ENCODE peak calls at places on chromosomes 1 and 21, in seven cellular contexts. M, L, P, Y, A, S and R are unnamed samples.

GRCh38 chr1:211647666-211648065 is 27.8 kb downstream of the NEK2 start:
- DNase-seq in M (no peak), L (no peak), P (no peak), Y (no peak), A (no peak), S (no peak), R (no peak)

GRCh38 chr1:55694297-55694696 is 479.1 kb upstream of the USP24 start:
- DNase-seq in M (peak; percentile 31), L (no peak), P (no peak), Y (peak; percentile 4), A (no peak), S (peak; percentile 76), R (no peak)

GRCh38 chr1:155117610-155118009 is 10.1 kb upstream of the EFNA1 start:
- DNase-seq in M (no peak), L (no peak), P (no peak), Y (no peak), A (no peak), S (no peak), R (no peak)

GRCh38 chr1:115317101-115318012 is 20.7 kb downstream of the NGF start:
- DNase-seq in M (no peak), L (no peak), P (no peak), Y (no peak), A (peak; percentile 35), S (peak; percentile 70), R (no peak)

GRCh38 chr21:35239811-35240219 is 190.7 kb upstream of the RUNX1 start:
- DNase-seq in M (no peak), L (peak; percentile 11), P (no peak), Y (no peak), A (no peak), S (no peak), R (no peak)

GRCh38 chr1:91730781-91731732 is 154.9 kb downstream of the TGFBR3 start:
- DNase-seq in M (peak; percentile 63), L (peak; percentile 70), P (peak; percentile 87), Y (peak; percentile 29), A (peak; percentile 79), S (peak; percentile 93), R (no peak)

GRCh38 chr1:219533280-219533679 is 79.6 kb downstream of the ZC3H11B start:
- DNase-seq in M (no peak), L (no peak), P (no peak), Y (no peak), A (peak; percentile 41), S (no peak), R (no peak)

GRCh38 chr1:32247983-32248889 is 1.2 kb downstream of the FAM167B start:
- DNase-seq in M (peak; percentile 75), L (peak; percentile 86), P (peak; percentile 60), Y (peak; percentile 74), A (peak; percentile 73), S (peak; percentile 72), R (no peak)

GRCh38 chr21:45573452-45574035 is 31.3 kb upstream of the SLC19A1 start:
- DNase-seq in M (no peak), L (no peak), P (no peak), Y (no peak), A (no peak), S (peak; percentile 82), R (no peak)

GRCh38 chr1:186102559-186103148 is 272.4 kb downstream of the TPR start:
- DNase-seq in M (no peak), L (peak; percentile 24), P (peak; percentile 73), Y (no peak), A (peak; percentile 95), S (peak; percentile 65), R (no peak)

GRCh38 chr21:33360281-33360680 is 35.5 kb downstream of the IFNAR1 start:
- DNase-seq in M (no peak), L (no peak), P (peak; percentile 53), Y (no peak), A (peak; percentile 76), S (peak; percentile 53), R (no peak)

GRCh38 chr1:222711319-222712252 is 705 bp downstream of the AIDA start:
- DNase-seq in M (peak; percentile 82), L (peak; percentile 65), P (peak; percentile 66), Y (peak; percentile 58), A (peak; percentile 60), S (peak; percentile 75), R (no peak)

GRCh38 chr1:56456426-56457101 is 122.8 kb downstream of the PLPP3 start:
- DNase-seq in M (no peak), L (peak; percentile 46), P (no peak), Y (peak; percentile 67), A (peak; percentile 85), S (peak; percentile 45), R (no peak)

GRCh38 chr1:163203561-163203960 is 845 bp upstream of the RGS5 start:
- DNase-seq in M (no peak), L (no peak), P (no peak), Y (no peak), A (no peak), S (no peak), R (no peak)

GRCh38 chr1:236760986-236761385 is 34.1 kb upstream of the MTR start:
- DNase-seq in M (no peak), L (no peak), P (no peak), Y (no peak), A (no peak), S (no peak), R (no peak)

GRCh38 chr21:35026617-35027557 is 22.2 kb downstream of the RUNX1 start:
- DNase-seq in M (peak; percentile 89), L (peak; percentile 42), P (peak; percentile 64), Y (peak; percentile 31), A (peak; percentile 69), S (peak; percentile 88), R (peak; percentile 51)

GRCh38 chr1:65525297-65526048 is 105.0 kb downstream of the LEPR start:
- DNase-seq in M (no peak), L (no peak), P (no peak), Y (no peak), A (no peak), S (no peak), R (no peak)
- H3K4me3 ChIP-seq in M (no peak overlapping the region), L (peak overlapping the region; percentile 61), P (peak overlapping the region; percentile 28), Y (peak overlapping the region; percentile 54), A (peak overlapping the region; percentile 49), S (peak overlapping the region; percentile 58), R (no peak overlapping the region)

DNA sequence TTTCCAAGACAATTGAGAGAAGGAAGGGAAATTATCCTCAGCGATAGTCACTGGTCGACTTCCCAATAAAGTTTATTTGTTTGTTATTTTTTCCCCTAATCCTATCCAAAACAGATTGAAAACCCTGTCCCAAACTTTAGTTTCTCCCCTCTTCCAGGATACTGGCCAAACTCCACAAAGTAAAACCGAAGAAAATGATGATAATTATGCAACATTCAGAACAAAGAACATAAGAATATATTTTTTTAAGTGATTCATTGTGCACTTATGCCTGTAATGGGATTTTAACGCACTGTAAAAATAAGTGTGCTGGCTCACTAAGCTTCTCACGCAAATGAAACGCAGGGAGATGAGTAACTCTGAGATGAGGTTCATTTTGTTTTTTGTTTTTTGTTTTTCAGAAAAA is 6.0 kb downstream of the GLIS1 start:
- DNase-seq in M (no peak), L (no peak), P (peak; percentile 95), Y (no peak), A (peak; percentile 84), S (peak; percentile 81), R (no peak)
- H3K4me3 ChIP-seq in M (no peak overlapping the region), L (no peak overlapping the region), P (no peak overlapping the region), Y (no peak overlapping the region), A (peak overlapping the region; percentile 27), S (no peak overlapping the region), R (no peak overlapping the region)

DNA sequence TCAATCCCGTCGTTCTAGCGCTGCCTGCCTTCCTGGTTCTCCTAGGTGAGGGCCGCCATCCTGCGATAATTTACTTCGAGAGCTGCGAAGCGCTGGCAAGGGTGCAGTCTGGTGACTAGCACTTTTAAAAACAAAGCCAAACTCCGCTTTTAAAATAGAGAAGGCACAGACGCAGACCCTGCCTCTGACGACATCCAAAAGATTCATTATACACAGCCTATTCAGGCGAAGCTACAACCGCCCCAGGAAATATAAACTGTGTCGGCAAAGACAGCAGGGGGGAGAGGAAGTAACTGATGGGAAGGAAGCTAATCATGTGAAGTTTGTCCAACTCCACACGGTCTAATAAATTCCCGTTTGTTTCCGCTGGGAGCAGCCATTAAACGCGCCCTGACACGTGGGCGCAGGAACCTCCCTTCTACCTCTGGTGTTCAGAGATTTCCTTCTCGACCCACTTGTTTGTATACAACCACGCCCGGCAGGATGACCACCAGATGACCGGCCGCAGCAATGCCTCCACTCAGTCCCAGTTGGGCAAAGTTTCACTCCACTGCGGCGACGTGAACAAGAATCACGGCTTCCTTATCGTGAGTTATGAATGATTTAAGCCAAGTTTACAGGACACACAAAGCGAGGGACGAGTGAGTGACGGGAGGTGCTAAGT is 1.3 kb downstream of the GNG12 start:
- DNase-seq in M (no peak), L (peak; percentile 50), P (peak; percentile 86), Y (peak; percentile 81), A (peak; percentile 71), S (peak; percentile 83), R (no peak)
- H3K4me3 ChIP-seq in M (peak overlapping the region; percentile 7), L (peak overlapping the region; percentile 94), P (peak overlapping the region; percentile 77), Y (peak overlapping the region; percentile 86), A (peak overlapping the region; percentile 86), S (peak overlapping the region; percentile 82), R (no peak overlapping the region)

DNA sequence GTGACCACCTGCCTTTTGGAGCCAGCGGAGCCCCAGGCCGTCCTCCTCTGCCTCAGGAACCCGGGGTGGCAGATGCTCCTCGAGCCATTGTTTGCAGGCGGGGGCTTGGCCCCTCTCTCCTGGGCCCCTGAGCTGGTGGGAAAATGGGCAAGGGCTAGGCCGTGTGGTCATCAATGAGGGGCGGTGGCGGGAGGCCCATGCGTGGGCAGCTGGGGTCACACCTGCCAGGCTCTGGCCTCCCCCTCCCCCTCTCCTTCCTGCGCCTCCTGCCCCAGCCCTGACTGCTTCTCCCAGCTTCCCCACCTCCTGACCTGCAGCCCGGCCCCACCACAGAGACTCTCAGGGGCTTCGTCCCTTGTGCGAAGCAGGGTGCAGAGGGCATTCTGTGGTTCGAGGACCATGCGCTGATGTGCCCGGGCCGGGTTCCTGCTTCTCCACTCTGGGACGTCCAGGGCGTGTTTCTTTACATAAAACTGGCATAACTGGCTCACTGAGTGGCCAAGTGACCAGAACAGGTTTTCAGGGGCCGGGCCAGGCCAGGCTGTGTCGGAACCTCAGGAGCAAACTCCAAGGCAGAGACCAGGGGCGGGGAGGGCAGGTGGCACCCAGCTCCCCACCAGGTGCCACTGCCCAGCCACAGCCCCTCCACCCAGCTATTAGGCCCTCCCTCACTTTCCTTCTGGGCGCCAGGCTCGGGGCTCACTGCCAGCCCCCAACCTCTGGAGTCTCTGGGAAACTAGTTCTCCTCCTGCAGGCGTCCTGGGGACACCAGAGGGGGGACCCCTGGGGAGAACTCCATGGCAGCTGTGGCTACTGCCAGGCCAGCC is 9.3 kb downstream of the SAMD11 start:
- DNase-seq in M (no peak), L (no peak), P (no peak), Y (no peak), A (no peak), S (no peak), R (no peak)
- H3K4me3 ChIP-seq in M (no peak overlapping the region), L (no peak overlapping the region), P (no peak overlapping the region), Y (no peak overlapping the region), A (no peak overlapping the region), S (no peak overlapping the region), R (no peak overlapping the region)

GRCh38 chr21:31943586-31943985 is 70.8 kb downstream of the HUNK start:
- DNase-seq in M (no peak), L (no peak), P (no peak), Y (no peak), A (no peak), S (no peak), R (no peak)
- H3K4me3 ChIP-seq in M (no peak overlapping the region), L (no peak overlapping the region), P (no peak overlapping the region), Y (no peak overlapping the region), A (no peak overlapping the region), S (no peak overlapping the region), R (no peak overlapping the region)